ENCODE peak calls at places on chromosomes 13 and 19, in seven cellular contexts. B is HCT116, Y is PC-3, Z is OCI-LY7, R is hepatocyte, J is GM23338, O is SK-N-SH. L is an unnamed sample.
A peak's percentile ranks its signal among the peaks of the same experiment; 100 is the strongest.

GRCh38 chr19:41872775-41873647 is 4.1 kb upstream of the CD79A start:
- DNase-seq in B (peak; percentile 63), Y (peak; percentile 75), Z (peak; percentile 77), R (peak; percentile 88), J (peak; percentile 96), O (peak; percentile 72), L (peak; percentile 87)

GRCh38 chr19:29587518-29587986 is 18.5 kb upstream of the POP4 start:
- DNase-seq in B (no peak), Y (peak; percentile 58), Z (no peak), R (no peak), J (no peak), O (no peak), L (no peak)

GRCh38 chr19:30374791-30375650 is 2.8 kb downstream of the ZNF536 start:
- DNase-seq in B (no peak), Y (no peak), Z (no peak), R (peak; percentile 26), J (peak; percentile 70), O (peak; percentile 85), L (peak; percentile 54)

GRCh38 chr13:34993470-34993869 is 51.4 kb downstream of the NBEA start:
- DNase-seq in B (no peak), Y (peak; percentile 61), Z (no peak), R (no peak), J (no peak), O (no peak), L (no peak)

GRCh38 chr19:19105365-19106060 is 32.8 kb downstream of the TMEM161A start:
- DNase-seq in B (peak; percentile 53), Y (peak; percentile 14), Z (peak; percentile 63), R (peak; percentile 92), J (peak; percentile 96), O (peak; percentile 56), L (peak; percentile 94)

GRCh38 chr19:44890366-44891015 is 563 bp upstream of the TOMM40 start:
- DNase-seq in B (peak; percentile 100), Y (peak; percentile 99), Z (peak; percentile 100), R (peak; percentile 98), J (peak; percentile 100), O (peak; percentile 90), L (no peak)

GRCh38 chr13:101751488-101751887 is 299.0 kb downstream of the ITGBL1 start:
- DNase-seq in B (no peak), Y (peak; percentile 92), Z (no peak), R (peak; percentile 52), J (peak; percentile 30), O (peak; percentile 31), L (no peak)

GRCh38 chr19:15629003-15629880 is 11.5 kb upstream of the CYP4F3 start:
- DNase-seq in B (peak; percentile 51), Y (peak; percentile 80), Z (peak; percentile 73), R (no peak), J (peak; percentile 62), O (peak; percentile 86), L (peak; percentile 5)

GRCh38 chr13:73039201-73040108 is 19.4 kb upstream of the KLF5 start:
- DNase-seq in B (no peak), Y (peak; percentile 2), Z (no peak), R (no peak), J (peak; percentile 19), O (no peak), L (no peak)

GRCh38 chr13:71865858-71866172 is 1.2 kb downstream of the DACH1 start:
- DNase-seq in B (no peak), Y (no peak), Z (no peak), R (no peak), J (peak; percentile 14), O (peak; percentile 65), L (peak; percentile 35)

GRCh38 chr19:3031607-3031867 is 2.5 kb upstream of the TLE2 start:
- DNase-seq in B (no peak), Y (no peak), Z (no peak), R (no peak), J (no peak), O (no peak), L (no peak)

GRCh38 chr13:37385248-37385647 is 213.3 kb downstream of the POSTN start:
- DNase-seq in B (no peak), Y (no peak), Z (no peak), R (no peak), J (peak; percentile 73), O (no peak), L (peak; percentile 6)

GRCh38 chr13:50629497-50629896 is 214.0 kb downstream of the DLEU7 start:
- DNase-seq in B (no peak), Y (no peak), Z (no peak), R (no peak), J (no peak), O (no peak), L (no peak)

GRCh38 chr19:5138606-5139594 is 170.0 kb downstream of the KDM4B start:
- DNase-seq in B (no peak), Y (peak; percentile 57), Z (no peak), R (no peak), J (no peak), O (no peak), L (no peak)

GRCh38 chr13:56378566-56378965 is 762.2 kb upstream of the PRR20A start:
- DNase-seq in B (no peak), Y (no peak), Z (no peak), R (no peak), J (no peak), O (no peak), L (no peak)

GRCh38 chr13:22121340-22121739 is 450.5 kb downstream of the FGF9 start:
- DNase-seq in B (no peak), Y (no peak), Z (no peak), R (no peak), J (no peak), O (no peak), L (no peak)

GRCh38 chr19:9323919-9324583 is at the start of gene ZNF559:
- DNase-seq in B (peak; percentile 89), Y (peak; percentile 96), Z (peak; percentile 97), R (peak; percentile 97), J (peak; percentile 96), O (peak; percentile 99), L (peak; percentile 97)

GRCh38 chr13:81658598-81659370 is 1317.9 kb upstream of the SPRY2 start:
- DNase-seq in B (no peak), Y (no peak), Z (no peak), R (no peak), J (peak; percentile 77), O (no peak), L (no peak)

GRCh38 chr19:53553865-53554791 is 16.2 kb downstream of the ZNF331 start:
- DNase-seq in B (no peak), Y (peak; percentile 82), Z (no peak), R (no peak), J (peak; percentile 78), O (peak; percentile 89), L (no peak)

GRCh38 chr13:76717092-76717491 is 169.1 kb downstream of the KCTD12 start:
- DNase-seq in B (no peak), Y (no peak), Z (no peak), R (no peak), J (no peak), O (peak; percentile 35), L (no peak)

GRCh38 chr19:55350620-55351315 is 3.8 kb downstream of the COX6B2 start:
- DNase-seq in B (no peak), Y (no peak), Z (no peak), R (no peak), J (no peak), O (no peak), L (no peak)

GRCh38 chr13:20192470-20193141 is at the start of gene GJB2:
- DNase-seq in B (no peak), Y (peak; percentile 49), Z (no peak), R (peak; percentile 49), J (peak; percentile 43), O (peak; percentile 51), L (peak; percentile 49)

GRCh38 chr19:38388310-38389100 is at the start of gene SPRED3:
- DNase-seq in B (no peak), Y (peak; percentile 35), Z (no peak), R (peak; percentile 77), J (peak; percentile 85), O (peak; percentile 90), L (peak; percentile 91)

GRCh38 chr13:49584771-49585182 is 581 bp downstream of the RCBTB1 start:
- DNase-seq in B (no peak), Y (peak; percentile 12), Z (peak; percentile 60), R (peak; percentile 12), J (peak; percentile 31), O (no peak), L (peak; percentile 26)

GRCh38 chr13:49585220-49586157 is at the start of gene RCBTB1:
- DNase-seq in B (peak; percentile 18), Y (peak; percentile 53), Z (peak; percentile 84), R (peak; percentile 89), J (peak; percentile 86), O (peak; percentile 99), L (peak; percentile 91)

GRCh38 chr13:49580980-49581680 is 4.2 kb downstream of the RCBTB1 start:
- DNase-seq in B (no peak), Y (no peak), Z (peak; percentile 57), R (no peak), J (no peak), O (no peak), L (no peak)

GRCh38 chr13:49579501-49579900 is 5.9 kb downstream of the RCBTB1 start:
- DNase-seq in B (no peak), Y (no peak), Z (no peak), R (no peak), J (no peak), O (no peak), L (no peak)
- TF ChIP-seq EZH2phosphoT487 in B (no peak), Y (no peak), Z (no peak), R (no peak), J (no peak), O (no peak), L (no peak)

DNA sequence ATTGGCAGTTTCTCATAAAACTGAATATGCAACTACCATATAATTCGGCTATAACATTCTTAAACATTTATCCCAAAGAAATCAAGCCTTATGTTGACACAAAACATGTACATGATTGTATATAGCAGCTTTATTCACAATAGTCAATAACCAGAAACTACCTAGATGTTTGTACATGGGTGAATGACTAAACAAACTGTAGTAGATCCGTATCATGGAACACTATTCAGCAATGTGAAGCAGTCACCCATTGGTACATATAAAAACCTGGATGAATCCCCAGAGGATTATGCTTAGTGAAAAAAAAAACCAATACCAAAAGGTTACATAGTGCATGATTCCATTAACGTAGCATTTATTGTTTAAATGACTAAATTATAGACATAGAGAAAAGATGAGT is 471.7 kb upstream of the KLHL1 start:
- DNase-seq in B (no peak), Y (no peak), Z (no peak), R (no peak), J (no peak), O (no peak), L (no peak)
- H2AFZ ChIP-seq in B (no peak overlapping the region), Y (no peak overlapping the region), Z (no peak overlapping the region), R (no peak overlapping the region), J (no peak overlapping the region), O (no peak overlapping the region), L (no peak overlapping the region)

DNA sequence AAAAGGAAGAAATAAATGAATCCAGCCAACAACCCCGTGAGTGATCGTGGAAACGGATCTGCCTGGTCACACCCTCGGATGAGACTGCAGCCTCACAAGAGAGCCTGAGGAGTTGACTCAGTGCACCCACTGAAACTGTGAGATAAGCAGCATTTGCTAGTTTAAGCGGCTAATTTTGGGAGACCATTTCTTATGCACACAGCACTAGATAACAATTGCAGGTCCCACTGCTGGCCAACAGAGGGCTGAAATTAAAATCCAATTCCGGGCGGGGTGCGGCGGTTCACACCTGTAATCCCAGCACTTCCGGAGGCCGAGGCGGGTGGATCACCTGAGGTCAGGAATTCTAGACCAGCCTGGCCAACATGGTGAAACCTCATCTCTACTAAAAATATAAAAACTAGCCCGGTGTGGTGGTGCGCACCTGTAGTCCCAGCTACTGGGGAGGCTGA is 3.6 kb downstream of the UQCR11 start:
- DNase-seq in B (no peak), Y (peak; percentile 8), Z (no peak), R (no peak), J (peak; percentile 54), O (no peak), L (no peak)
- TF ChIP-seq CTCF in B (peak; percentile 44), Y (no peak), Z (peak; percentile 51), R (no peak), J (peak; percentile 51), O (peak; percentile 36), L (peak; percentile 14)

GRCh38 chr13:43229506-43229905 is 206.1 kb downstream of the DNAJC15 start:
- DNase-seq in B (no peak), Y (peak; percentile 47), Z (no peak), R (no peak), J (no peak), O (no peak), L (no peak)
- TF ChIP-seq EZH2phosphoT487 in B (no peak), Y (no peak), Z (no peak), R (no peak), J (no peak), O (no peak), L (no peak)

L was measured in neural progenitor cell.